ENCODE peak calls at places on chromosomes 16 and 17, in nine cellular contexts. X, R, P, G, A, N, K, C and E are unnamed samples.

GRCh38 chr16:55136356-55136755 is 187.6 kb upstream of the IRX6 start:
- DNase-seq in X (no peak), R (no peak), P (peak; percentile 18), G (no peak), A (no peak), N (no peak), K (no peak), C (no peak), E (no peak)

GRCh38 chr17:17498606-17499301 is 2.6 kb upstream of the RASD1 start:
- DNase-seq in X (no peak), R (peak; percentile 49), P (no peak), G (no peak), A (peak; percentile 5), N (no peak), K (no peak), C (no peak), E (no peak)

GRCh38 chr17:77098884-77099545 is 41.8 kb upstream of the SEC14L1 start:
- DNase-seq in X (peak; percentile 89), R (no peak), P (peak; percentile 73), G (no peak), A (no peak), N (peak; percentile 89), K (no peak), C (peak; percentile 79), E (peak; percentile 77)

GRCh38 chr17:44115585-44116415 is 7.6 kb downstream of the HDAC5 start:
- DNase-seq in X (no peak), R (no peak), P (peak; percentile 69), G (no peak), A (peak; percentile 55), N (peak; percentile 61), K (no peak), C (no peak), E (peak; percentile 63)

GRCh38 chr16:648071-648785 is 937 bp upstream of the WDR90 start:
- DNase-seq in X (no peak), R (peak; percentile 93), P (peak; percentile 58), G (no peak), A (no peak), N (peak; percentile 31), K (no peak), C (no peak), E (no peak)

GRCh38 chr17:48144976-48145798 is 37.6 kb downstream of the SNX11 start:
- DNase-seq in X (no peak), R (no peak), P (no peak), G (no peak), A (no peak), N (no peak), K (no peak), C (no peak), E (no peak)

GRCh38 chr16:83470406-83470805 is 337.4 kb upstream of the HSBP1 start:
- DNase-seq in X (no peak), R (no peak), P (no peak), G (no peak), A (no peak), N (peak; percentile 21), K (no peak), C (no peak), E (no peak)

GRCh38 chr16:28494141-28494851 is at the start of gene APOBR:
- DNase-seq in X (peak; percentile 31), R (peak; percentile 71), P (no peak), G (peak; percentile 59), A (no peak), N (no peak), K (peak; percentile 95), C (peak; percentile 60), E (no peak)

GRCh38 chr16:87360862-87361610 is 22.5 kb downstream of the FBXO31 start:
- DNase-seq in X (no peak), R (no peak), P (no peak), G (peak; percentile 23), A (no peak), N (no peak), K (no peak), C (no peak), E (no peak)
- H3K4me1 ChIP-seq in X (peaks cover 18% of the 10 kb centered on the region), R (peaks cover 3% of the 10 kb centered on the region), P (peaks cover 11% of the 10 kb centered on the region), G (peaks cover 3% of the 10 kb centered on the region), A (peaks cover 10% of the 10 kb centered on the region), N (peaks cover 19% of the 10 kb centered on the region), K (no peaks in the 10 kb centered on the region), C (peaks cover 13% of the 10 kb centered on the region), E (peaks cover 6% of the 10 kb centered on the region)

GRCh38 chr17:79842136-79842655 is 3.0 kb upstream of the CBX4 start:
- DNase-seq in X (no peak), R (peak; percentile 57), P (no peak), G (no peak), A (no peak), N (no peak), K (no peak), C (no peak), E (no peak)
- H3K4me1 ChIP-seq in X (peaks cover 76% of the 10 kb centered on the region), R (peaks cover 15% of the 10 kb centered on the region), P (peaks cover 68% of the 10 kb centered on the region), G (no peaks in the 10 kb centered on the region), A (peaks cover 2% of the 10 kb centered on the region), N (peaks cover 17% of the 10 kb centered on the region), K (peaks cover 50% of the 10 kb centered on the region), C (peaks cover 35% of the 10 kb centered on the region), E (no peaks in the 10 kb centered on the region)

DNA sequence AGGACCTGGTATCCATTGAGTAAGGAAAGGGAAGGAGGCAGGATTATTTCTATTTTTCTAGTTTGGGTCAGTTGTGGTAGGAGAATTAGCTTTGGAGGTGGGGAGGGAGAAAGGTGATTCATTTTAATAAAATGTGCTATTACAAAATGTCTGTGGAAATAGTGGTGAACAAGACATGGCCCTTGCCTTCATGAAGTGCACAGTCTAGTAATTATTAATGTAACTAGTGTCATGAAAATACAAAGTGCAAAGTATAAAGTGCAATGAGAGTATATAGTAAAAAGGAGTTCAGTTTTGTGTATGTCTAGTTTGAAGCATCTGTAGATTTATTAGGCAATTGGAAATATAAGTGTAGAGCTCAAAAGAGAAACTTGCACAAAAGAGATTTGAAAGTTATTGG is 11.9 kb downstream of the NFATC3 start:
- DNase-seq in X (no peak), R (no peak), P (no peak), G (no peak), A (no peak), N (no peak), K (no peak), C (no peak), E (no peak)
- H3K4me1 ChIP-seq in X (peaks cover 55% of the 10 kb centered on the region), R (no peaks in the 10 kb centered on the region), P (no peaks in the 10 kb centered on the region), G (no peaks in the 10 kb centered on the region), A (no peaks in the 10 kb centered on the region), N (peaks cover 2% of the 10 kb centered on the region), K (peaks cover 75% of the 10 kb centered on the region), C (peaks cover 12% of the 10 kb centered on the region), E (no peaks in the 10 kb centered on the region)

GRCh38 chr16:72785886-72786285 is 262.0 kb downstream of the ZFHX3 start:
- DNase-seq in X (no peak), R (no peak), P (no peak), G (no peak), A (no peak), N (peak; percentile 21), K (no peak), C (no peak), E (no peak)
- H3K4me1 ChIP-seq in X (peaks cover 24% of the 10 kb centered on the region), R (no peaks in the 10 kb centered on the region), P (peaks cover 13% of the 10 kb centered on the region), G (no peaks in the 10 kb centered on the region), A (peaks cover 6% of the 10 kb centered on the region), N (peaks cover 12% of the 10 kb centered on the region), K (no peaks in the 10 kb centered on the region), C (no peaks in the 10 kb centered on the region), E (no peaks in the 10 kb centered on the region)

GRCh38 chr16:6170022-6170421 is 1072.4 kb upstream of the EEF2KMT start:
- DNase-seq in X (no peak), R (no peak), P (no peak), G (no peak), A (no peak), N (no peak), K (no peak), C (no peak), E (no peak)

GRCh38 chr16:6160871-6161270 is 1063.3 kb upstream of the EEF2KMT start:
- DNase-seq in X (no peak), R (no peak), P (no peak), G (no peak), A (no peak), N (no peak), K (no peak), C (no peak), E (no peak)

GRCh38 chr16:6160303-6160702 is 1062.7 kb upstream of the EEF2KMT start:
- DNase-seq in X (no peak), R (no peak), P (no peak), G (no peak), A (no peak), N (no peak), K (no peak), C (no peak), E (no peak)

DNA sequence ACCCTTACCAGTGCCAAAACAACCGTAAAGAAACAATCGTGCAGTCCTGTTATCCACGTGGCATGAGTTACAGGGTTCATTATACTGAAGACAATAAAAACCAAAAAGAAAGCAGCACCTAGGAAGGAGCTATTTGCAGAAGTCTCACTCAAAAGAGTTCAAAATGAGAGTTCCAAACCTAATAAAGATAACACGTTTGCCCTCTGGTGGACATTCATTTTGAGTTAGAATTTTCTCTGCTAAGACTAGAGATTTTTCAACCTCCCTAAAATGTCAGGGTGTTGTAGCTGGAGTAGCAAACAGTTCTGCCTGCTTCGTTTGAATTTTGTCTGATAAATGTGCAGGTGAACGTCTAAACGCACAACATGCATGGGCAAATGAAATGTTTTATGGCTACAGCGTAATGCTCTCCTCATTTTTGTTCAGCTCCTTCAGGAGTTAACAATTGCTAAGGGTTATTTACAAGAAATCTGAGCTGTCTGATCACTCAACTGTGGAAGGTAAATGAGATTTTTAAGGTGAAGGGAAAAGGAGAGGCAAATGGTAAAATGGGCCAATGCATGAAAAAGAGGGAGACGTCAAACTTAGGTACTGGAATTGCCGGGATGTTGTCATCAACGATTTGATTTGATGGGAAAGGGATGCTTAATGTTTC is 1067.9 kb upstream of the EEF2KMT start:
- DNase-seq in X (no peak), R (no peak), P (no peak), G (no peak), A (no peak), N (no peak), K (no peak), C (no peak), E (no peak)
- H3K4me1 ChIP-seq in X (no peaks in the 10 kb centered on the region), R (no peaks in the 10 kb centered on the region), P (no peaks in the 10 kb centered on the region), G (no peaks in the 10 kb centered on the region), A (no peaks in the 10 kb centered on the region), N (no peaks in the 10 kb centered on the region), K (no peaks in the 10 kb centered on the region), C (no peaks in the 10 kb centered on the region), E (no peaks in the 10 kb centered on the region)

GRCh38 chr17:1082579-1082978 is 85.7 kb downstream of the TIMM22 start:
- DNase-seq in X (no peak), R (no peak), P (no peak), G (no peak), A (no peak), N (peak; percentile 54), K (no peak), C (peak; percentile 86), E (no peak)
- H3K4me1 ChIP-seq in X (peaks cover 12% of the 10 kb centered on the region), R (peaks cover 6% of the 10 kb centered on the region), P (peaks cover 10% of the 10 kb centered on the region), G (no peaks in the 10 kb centered on the region), A (no peaks in the 10 kb centered on the region), N (peaks cover 11% of the 10 kb centered on the region), K (no peaks in the 10 kb centered on the region), C (peaks cover 14% of the 10 kb centered on the region), E (no peaks in the 10 kb centered on the region)